ENCODE peak calls at places on chromosomes 13 and 19, in six cellular contexts. N is HTR-8/SVneo, F is cardiac muscle cell, K is colonic mucosa, H is thoracic aorta, Q is mucosa of descending colon. T is an unnamed sample.

GRCh38 chr13:109162248-109163051 is 533.0 kb downstream of the MYO16 start:
- DNase-seq in Q (peak; percentile 31), F (no peak), N (no peak), K (no peak), H (no peak), T (no peak)

GRCh38 chr19:38434549-38435051 is 1.1 kb downstream of the RYR1 start:
- DNase-seq in N (peak; percentile 31), Q (peak; percentile 12), F (peak; percentile 85), K (peak; percentile 25), H (no peak), T (no peak)

GRCh38 chr19:47430041-47430802 is 10.9 kb upstream of the MEIS3 start:
- DNase-seq in N (no peak), F (peak; percentile 33), K (peak; percentile 73), Q (peak; percentile 59), H (no peak), T (peak; percentile 71)

GRCh38 chr19:1856698-1857603 is 6.4 kb downstream of the KLF16 start:
- DNase-seq in F (peak; percentile 54), H (peak; percentile 54), Q (peak; percentile 96), N (no peak), K (peak; percentile 95), T (peak; percentile 96)

GRCh38 chr13:27186295-27186694 is 14.7 kb upstream of the USP12 start:
- DNase-seq in H (no peak), Q (no peak), N (no peak), K (no peak), F (no peak), T (no peak)

GRCh38 chr19:45402469-45403070 is 2.3 kb downstream of the PPP1R13L start:
- DNase-seq in Q (peak; percentile 52), N (peak; percentile 66), K (peak; percentile 72), F (peak; percentile 80), H (no peak), T (peak; percentile 75)

GRCh38 chr13:45873491-45874360 is 22.2 kb upstream of the SIAH3 start:
- DNase-seq in H (no peak), F (no peak), K (no peak), Q (no peak), N (no peak), T (no peak)

GRCh38 chr13:32984857-32985626 is 31.2 kb upstream of the KL start:
- DNase-seq in H (no peak), F (no peak), N (no peak), Q (peak; percentile 7), K (no peak), T (no peak)

GRCh38 chr13:37640499-37640898 is 41.9 kb upstream of the POSTN start:
- DNase-seq in H (no peak), N (no peak), K (no peak), F (peak; percentile 46), Q (no peak), T (peak; percentile 2)

GRCh38 chr13:29483211-29483610 is 112.3 kb downstream of the SLC7A1 start:
- DNase-seq in N (no peak), H (no peak), K (no peak), F (no peak), Q (no peak), T (no peak)

GRCh38 chr19:3656073-3656746 is 29.6 kb upstream of the CACTIN start:
- DNase-seq in N (peak; percentile 36), H (no peak), K (no peak), Q (no peak), F (no peak), T (no peak)

GRCh38 chr19:18675779-18676178 is 7.7 kb upstream of the CRTC1 start:
- DNase-seq in H (no peak), Q (no peak), F (no peak), K (no peak), N (no peak), T (no peak)

GRCh38 chr19:51002542-51003311 is 1.3 kb upstream of the KLK8 start:
- DNase-seq in F (peak; percentile 22), N (no peak), H (no peak), K (peak; percentile 37), Q (no peak), T (peak; percentile 10)

GRCh38 chr13:30371649-30372265 is 50.5 kb upstream of the UBE2L5 start:
- DNase-seq in Q (peak; percentile 75), K (peak; percentile 80), H (no peak), F (no peak), N (no peak), T (peak; percentile 93)

GRCh38 chr13:38950987-38951386 is 39.6 kb downstream of the STOML3 start:
- DNase-seq in K (no peak), F (no peak), Q (no peak), N (no peak), H (no peak), T (peak; percentile 26)

GRCh38 chr13:42048323-42048624 is 174 bp upstream of the DGKH start:
- DNase-seq in K (no peak), H (no peak), N (no peak), Q (no peak), F (no peak), T (no peak)

GRCh38 chr19:18046066-18046718 is 38.2 kb downstream of the ARRDC2 start:
- DNase-seq in Q (no peak), H (no peak), F (no peak), N (peak; percentile 85), K (no peak), T (peak; percentile 38)

GRCh38 chr13:77846173-77846572 is 72.5 kb downstream of the EDNRB start:
- DNase-seq in Q (no peak), K (no peak), F (no peak), N (no peak), H (no peak), T (no peak)

GRCh38 chr13:21011378-21011777 is 50.0 kb downstream of the LATS2 start:
- DNase-seq in F (no peak), H (no peak), Q (no peak), K (no peak), N (no peak), T (no peak)

GRCh38 chr13:32330438-32330837 is 15.1 kb downstream of the BRCA2 start:
- DNase-seq in H (no peak), N (no peak), Q (no peak), F (no peak), K (no peak), T (no peak)

GRCh38 chr19:34744896-34745690 is 11.1 kb downstream of the ZNF181 start:
- DNase-seq in H (no peak), N (no peak), K (no peak), F (no peak), Q (no peak), T (no peak)

GRCh38 chr13:113153810-113154748 is 4.4 kb upstream of the PROZ start:
- DNase-seq in N (peak; percentile 60), K (peak; percentile 88), Q (peak; percentile 84), F (peak; percentile 80), H (peak; percentile 38), T (peak; percentile 71)

GRCh38 chr19:32289566-32290210 is 55.7 kb upstream of the ZNF507 start:
- DNase-seq in F (no peak), N (no peak), Q (no peak), H (no peak), K (no peak), T (no peak)

GRCh38 chr13:61144301-61144700 is 271.3 kb downstream of the PCDH20 start:
- DNase-seq in H (no peak), Q (no peak), N (no peak), F (no peak), K (no peak), T (no peak)

GRCh38 chr13:40408602-40409001 is 257.8 kb downstream of the FOXO1 start:
- DNase-seq in Q (no peak), H (no peak), K (no peak), F (no peak), N (peak; percentile 37), T (no peak)

GRCh38 chr19:49691243-49692101 is 556 bp downstream of the CPT1C start:
- DNase-seq in F (peak; percentile 85), N (no peak), Q (peak; percentile 33), H (no peak), K (peak; percentile 44), T (no peak)

GRCh38 chr13:22505489-22505888 is 675.3 kb upstream of the SGCG start:
- DNase-seq in Q (no peak), K (no peak), F (no peak), H (no peak), N (peak; percentile 9), T (no peak)

GRCh38 chr13:43089912-43090498 is 66.6 kb downstream of the DNAJC15 start:
- DNase-seq in F (no peak), H (no peak), Q (no peak), N (no peak), K (no peak), T (no peak)

GRCh38 chr19:11044436-11044835 is 44.8 kb upstream of the LDLR start:
- DNase-seq in H (no peak), K (no peak), F (no peak), Q (no peak), N (no peak), T (no peak)

GRCh38 chr13:71610876-71611275 is 256.1 kb downstream of the DACH1 start:
- DNase-seq in F (no peak), K (no peak), N (no peak), Q (no peak), H (no peak), T (no peak)

GRCh38 chr19:38939957-38940356 is 9.2 kb downstream of the MRPS12 start:
- DNase-seq in H (no peak), K (no peak), F (no peak), Q (no peak), N (no peak), T (no peak)

GRCh38 chr19:53594811-53595509 is 36.8 kb upstream of the DPRX start:
- DNase-seq in F (no peak), K (no peak), Q (no peak), H (no peak), N (no peak), T (no peak)

GRCh38 chr19:36686365-36687213 is 823 bp upstream of the ZNF567 start:
- DNase-seq in F (peak; percentile 10), K (no peak), H (no peak), N (no peak), Q (peak; percentile 29), T (peak; percentile 3)

GRCh38 chr19:3513198-3514140 is 7.4 kb downstream of the FZR1 start:
- DNase-seq in F (no peak), K (no peak), Q (no peak), H (no peak), N (no peak), T (peak; percentile 48)